ENCODE peak calls at places on chromosomes 4 and X, in five cellular contexts. V is bronchial epithelial cell, U is anterior cingulate cortex, L is HFFc6, B is frontal cortex. M is an unnamed sample.
A peak's percentile ranks its signal among the peaks of the same experiment; 100 is the strongest.

GRCh38 chr4:7427326-7428260 is 7.1 kb downstream of the PSAPL1 start:
- DNase-seq in V (no peak), U (no peak), L (no peak), B (no peak), M (no peak)

GRCh38 chr4:2965262-2965661 is 1.9 kb downstream of the GRK4 start:
- DNase-seq in V (no peak), U (no peak), L (no peak), B (no peak), M (no peak)

GRCh38 chr4:135238940-135239339 is 1037.4 kb upstream of the PABPC4L start:
- DNase-seq in V (no peak), U (no peak), L (peak; percentile 38), B (no peak), M (no peak)

GRCh38 chr4:8403173-8403753 is 37.3 kb downstream of the ACOX3 start:
- DNase-seq in V (peak; percentile 49), U (peak; percentile 58), L (peak; percentile 68), B (peak; percentile 91), M (peak; percentile 88)

GRCh38 chr4:86831262-86832090 is 17.7 kb downstream of the SLC10A6 start:
- DNase-seq in V (peak; percentile 100), U (no peak), L (peak; percentile 93), B (no peak), M (no peak)

GRCh38 chr4:6768539-6768905 is 14.0 kb upstream of the KIAA0232 start:
- DNase-seq in V (peak; percentile 43), U (no peak), L (no peak), B (no peak), M (no peak)

GRCh38 chrX:123450217-123450616 is 266.1 kb downstream of the GRIA3 start:
- DNase-seq in V (peak; percentile 15), U (no peak), L (no peak), B (no peak), M (no peak)

GRCh38 chr4:57109847-57110634 is at the start of gene IGFBP7:
- DNase-seq in V (no peak), U (no peak), L (peak; percentile 34), B (peak; percentile 79), M (peak; percentile 54)

GRCh38 chrX:103398321-103398937 is 22.1 kb downstream of the BEX3 start:
- DNase-seq in V (peak; percentile 80), U (no peak), L (peak; percentile 74), B (no peak), M (peak; percentile 37)

GRCh38 chrX:97863261-97863660 is 979.6 kb downstream of the RPA4 start:
- DNase-seq in V (no peak), U (no peak), L (no peak), B (no peak), M (no peak)

GRCh38 chr4:173332963-173333657 is 1.0 kb downstream of the HMGB2 start:
- DNase-seq in V (peak; percentile 70), U (no peak), L (no peak), B (peak; percentile 7), M (peak; percentile 39)

GRCh38 chrX:11196476-11196875 is 85.3 kb downstream of the HCCS start:
- DNase-seq in V (no peak), U (no peak), L (no peak), B (no peak), M (no peak)

GRCh38 chr4:123297836-123298235 is 98.8 kb upstream of the SPRY1 start:
- DNase-seq in V (no peak), U (no peak), L (no peak), B (no peak), M (no peak)

GRCh38 chrX:10017866-10018265 is 50.7 kb downstream of the CLDN34 start:
- DNase-seq in V (peak; percentile 72), U (no peak), L (peak; percentile 81), B (no peak), M (peak; percentile 62)

GRCh38 chr4:15649914-15650545 is 5.1 kb downstream of the FBXL5 start:
- DNase-seq in V (peak; percentile 61), U (no peak), L (peak; percentile 54), B (no peak), M (peak; percentile 75)

GRCh38 chrX:80229626-80230025 is 190.6 kb upstream of the TENT5D start:
- DNase-seq in V (no peak), U (no peak), L (no peak), B (no peak), M (no peak)

GRCh38 chr4:5524900-5525299 is 183.5 kb downstream of the EVC2 start:
- DNase-seq in V (no peak), U (no peak), L (no peak), B (no peak), M (no peak)

GRCh38 chr4:12053951-12054350 is 625.3 kb upstream of the HS3ST1 start:
- DNase-seq in V (no peak), U (no peak), L (no peak), B (no peak), M (no peak)

GRCh38 chrX:136328933-136329332 is 28.2 kb downstream of the ADGRG4 start:
- DNase-seq in V (no peak), U (no peak), L (no peak), B (no peak), M (no peak)

GRCh38 chr4:5137927-5138326 is 86.6 kb downstream of the STK32B start:
- DNase-seq in V (no peak), U (no peak), L (no peak), B (no peak), M (no peak)

GRCh38 chr4:53573696-53574095 is 17.6 kb downstream of the LNX1 start:
- DNase-seq in V (no peak), U (no peak), L (no peak), B (no peak), M (no peak)

GRCh38 chr4:67897686-67898085 is 13.9 kb upstream of the TMPRSS11D start:
- DNase-seq in V (no peak), U (no peak), L (no peak), B (no peak), M (no peak)

GRCh38 chr4:1544861-1545275 is 138.6 kb upstream of the NKX1-1 start:
- DNase-seq in V (no peak), U (no peak), L (no peak), B (no peak), M (no peak)

GRCh38 chr4:114019276-114019971 is 40.0 kb upstream of the ARSJ start:
- DNase-seq in V (peak; percentile 78), U (no peak), L (no peak), B (no peak), M (no peak)

GRCh38 chr4:17726911-17727310 is 54.5 kb downstream of the FAM184B start:
- DNase-seq in V (peak; percentile 19), U (no peak), L (peak; percentile 30), B (no peak), M (no peak)

GRCh38 chrX:70046978-70047377 is 2.8 kb downstream of the AWAT2 start:
- DNase-seq in V (peak; percentile 50), U (no peak), L (no peak), B (no peak), M (no peak)

GRCh38 chr4:8192748-8193738 is 6.0 kb upstream of the SH3TC1 start:
- DNase-seq in V (peak; percentile 80), U (peak; percentile 24), L (no peak), B (no peak), M (peak; percentile 54)

GRCh38 chrX:153741446-153741845 is 16.8 kb downstream of the ABCD1 start:
- DNase-seq in V (no peak), U (no peak), L (no peak), B (no peak), M (no peak)

GRCh38 chrX:80174925-80175574 is 160.5 kb downstream of the TBX22 start:
- DNase-seq in V (no peak), U (no peak), L (no peak), B (no peak), M (no peak)

GRCh38 chrX:44012484-44013096 is 39.4 kb upstream of the NDP start:
- DNase-seq in V (peak; percentile 91), U (no peak), L (peak; percentile 82), B (no peak), M (no peak)

GRCh38 chr4:75733369-75733768 is 9.0 kb downstream of the USO1 start:
- DNase-seq in V (no peak), U (no peak), L (peak; percentile 42), B (no peak), M (no peak)

GRCh38 chr4:42436950-42437349 is 39.7 kb downstream of the SHISA3 start:
- DNase-seq in V (no peak), U (no peak), L (no peak), B (no peak), M (no peak)